ENCODE peak calls at places on chromosome 20, in seven cellular contexts. D, Q, J, I, U, M and W are unnamed samples.

GRCh38 chr20:4101271-4101670 is 85.9 kb upstream of the RNF24 start:
- DNase-seq in D (no peak), Q (no peak), J (no peak), I (no peak), U (no peak), M (no peak), W (no peak)

GRCh38 chr20:48901326-48901725 is 20.2 kb upstream of the ARFGEF2 start:
- DNase-seq in D (no peak), Q (no peak), J (no peak), I (no peak), U (no peak), M (no peak), W (no peak)

GRCh38 chr20:62921119-62921687 is 5.1 kb downstream of the DIDO1 start:
- DNase-seq in D (no peak), Q (peak), J (no peak), I (no peak), U (no peak), M (no peak), W (no peak)

GRCh38 chr20:48556956-48557355 is 270.8 kb downstream of the PREX1 start:
- DNase-seq in D (no peak), Q (no peak), J (no peak), I (no peak), U (no peak), M (no peak), W (no peak)

GRCh38 chr20:58447733-58448391 is 58.8 kb downstream of the VAPB start:
- DNase-seq in D (no peak), Q (no peak), J (no peak), I (no peak), U (peak), M (no peak), W (no peak)

GRCh38 chr20:39390186-39390585 is 428.0 kb downstream of the DHX35 start:
- DNase-seq in D (no peak), Q (no peak), J (no peak), I (no peak), U (no peak), M (no peak), W (no peak)

GRCh38 chr20:36199293-36200257 is 36.7 kb upstream of the AAR2 start:
- DNase-seq in D (peak), Q (peak), J (peak), I (peak), U (peak), M (peak), W (peak)

GRCh38 chr20:15297059-15297875 is 959.9 kb upstream of the FLRT3 start:
- DNase-seq in D (no peak), Q (no peak), J (no peak), I (no peak), U (no peak), M (no peak), W (no peak)

GRCh38 chr20:5000263-5001173 is 792 bp downstream of the SLC23A2 start:
- DNase-seq in D (no peak), Q (peak), J (peak), I (peak), U (no peak), M (no peak), W (no peak)

GRCh38 chr20:36273414-36274247 is 32.5 kb upstream of the DLGAP4 start:
- DNase-seq in D (no peak), Q (no peak), J (no peak), I (no peak), U (no peak), M (no peak), W (no peak)

GRCh38 chr20:5222919-5223634 is 93.7 kb downstream of the PROKR2 start:
- DNase-seq in D (peak), Q (peak), J (peak), I (peak), U (peak), M (no peak), W (no peak)

GRCh38 chr20:44745560-44746366 is at the start of gene KCNK15:
- DNase-seq in D (no peak), Q (peak), J (peak), I (no peak), U (peak), M (no peak), W (no peak)

GRCh38 chr20:34102342-34102741 is 9.7 kb downstream of the EIF2S2 start:
- DNase-seq in D (no peak), Q (no peak), J (no peak), I (no peak), U (no peak), M (no peak), W (no peak)

GRCh38 chr20:23639490-23639958 is 1.8 kb upstream of the CST3 start:
- DNase-seq in D (no peak), Q (no peak), J (no peak), I (no peak), U (no peak), M (no peak), W (no peak)